ENCODE peak calls at places on chromosome 12, in eight cellular contexts. F, U, G, X, D, C, Y and M are unnamed samples.

GRCh38 chr12:124680863-124681778 is 113.7 kb upstream of the NCOR2 start:
- DNase-seq in U (peak; percentile 63), C (peak; percentile 32), Y (peak; percentile 90), D (peak; percentile 42), F (no peak), G (no peak), X (no peak), M (no peak)

GRCh38 chr12:69919565-69919964 is 94.5 kb downstream of the MYRFL start:
- DNase-seq in X (no peak), D (peak; percentile 21), Y (no peak), F (no peak), U (no peak), G (no peak), C (no peak), M (no peak)

GRCh38 chr12:23133471-23133870 is 508.5 kb downstream of the ETNK1 start:
- DNase-seq in C (no peak), G (no peak), D (no peak), Y (no peak), X (no peak), F (no peak), U (no peak), M (no peak)

GRCh38 chr12:24057920-24058476 is 108.5 kb upstream of the SOX5 start:
- DNase-seq in F (no peak), X (no peak), U (no peak), Y (no peak), G (no peak), C (no peak), D (no peak), M (no peak)

GRCh38 chr12:41264281-41264680 is 76.2 kb downstream of the PDZRN4 start:
- DNase-seq in C (peak; percentile 16), U (no peak), D (no peak), Y (no peak), X (no peak), F (no peak), G (no peak), M (no peak)

GRCh38 chr12:127556487-127556886 is 710.5 kb upstream of the TMEM132C start:
- DNase-seq in D (no peak), C (no peak), G (no peak), F (no peak), U (no peak), Y (no peak), X (no peak), M (no peak)

GRCh38 chr12:90262261-90262660 is 553.6 kb upstream of the ATP2B1 start:
- DNase-seq in D (no peak), F (no peak), C (no peak), X (no peak), U (no peak), G (no peak), Y (no peak), M (no peak)

GRCh38 chr12:104171785-104172563 is 34.0 kb upstream of the NFYB start:
- DNase-seq in D (no peak), U (no peak), C (no peak), X (peak; percentile 29), F (no peak), Y (no peak), G (peak; percentile 42), M (peak; percentile 46)

GRCh38 chr12:65649126-65649525 is 175.2 kb upstream of the HMGA2 start:
- DNase-seq in F (no peak), C (no peak), X (peak; percentile 38), D (peak; percentile 36), Y (no peak), G (no peak), U (no peak), M (no peak)

GRCh38 chr12:9332564-9332963 is 124.4 kb upstream of the PZP start:
- DNase-seq in D (no peak), G (no peak), U (no peak), X (no peak), F (no peak), Y (no peak), C (no peak), M (no peak)

GRCh38 chr12:15788266-15789214 is 648 bp downstream of the EPS8 start:
- DNase-seq in D (peak; percentile 68), C (no peak), F (peak; percentile 49), X (peak; percentile 46), Y (peak; percentile 86), G (no peak), U (peak; percentile 59), M (no peak)

GRCh38 chr12:121145221-121145620 is 12.5 kb downstream of the P2RX7 start:
- DNase-seq in G (no peak), Y (no peak), D (no peak), C (no peak), X (no peak), F (no peak), U (no peak), M (no peak)

GRCh38 chr12:112107728-112108447 is 695 bp downstream of the NAA25 start:
- DNase-seq in U (peak; percentile 41), F (peak; percentile 6), D (peak; percentile 42), Y (no peak), C (peak; percentile 51), X (peak; percentile 33), G (peak; percentile 57), M (no peak)

GRCh38 chr12:13099066-13099909 is 4.2 kb downstream of the GSG1 start:
- DNase-seq in G (no peak), D (no peak), F (no peak), C (peak; percentile 45), Y (no peak), U (no peak), X (no peak), M (no peak)

GRCh38 chr12:13100610-13100881 is 2.9 kb downstream of the GSG1 start:
- DNase-seq in D (no peak), Y (no peak), G (no peak), X (no peak), U (no peak), C (no peak), F (no peak), M (no peak)

GRCh38 chr12:13095266-13095995 is 8.0 kb downstream of the GSG1 start:
- DNase-seq in G (no peak), C (no peak), Y (no peak), F (no peak), D (no peak), X (no peak), U (no peak), M (no peak)

GRCh38 chr12:13099910-13100609 is 3.4 kb downstream of the GSG1 start:
- DNase-seq in Y (no peak), D (no peak), G (no peak), X (no peak), F (no peak), U (no peak), C (no peak), M (no peak)

GRCh38 chr12:13097526-13097925 is 5.9 kb downstream of the GSG1 start:
- DNase-seq in Y (no peak), X (no peak), G (no peak), D (no peak), F (peak; percentile 54), C (no peak), U (no peak), M (no peak)
- H3K27ac ChIP-seq in Y (peak overlapping the region; percentile 85), X (peak overlapping the region; percentile 64), G (peak overlapping the region; percentile 74), D (peak overlapping the region; percentile 74), F (peak overlapping the region; percentile 87), C (no peak overlapping the region), U (no peak overlapping the region), M (peak overlapping the region; percentile 96)

GRCh38 chr12:3882396-3882795 is 9.2 kb upstream of the PARP11 start:
- DNase-seq in D (no peak), Y (no peak), G (no peak), U (no peak), C (no peak), F (no peak), X (no peak), M (no peak)

GRCh38 chr12:3885179-3886094 is 12.2 kb upstream of the PARP11 start:
- DNase-seq in F (peak; percentile 65), U (peak; percentile 70), C (peak; percentile 47), D (peak; percentile 29), X (no peak), Y (no peak), G (no peak), M (no peak)

GRCh38 chr12:3882896-3883564 is 9.8 kb upstream of the PARP11 start:
- DNase-seq in X (no peak), Y (no peak), U (no peak), C (peak; percentile 38), F (peak; percentile 38), D (no peak), G (no peak), M (no peak)

GRCh38 chr12:3881208-3881980 is 8.2 kb upstream of the PARP11 start:
- DNase-seq in Y (no peak), X (no peak), U (peak; percentile 74), G (no peak), D (no peak), C (no peak), F (no peak), M (no peak)

DNA sequence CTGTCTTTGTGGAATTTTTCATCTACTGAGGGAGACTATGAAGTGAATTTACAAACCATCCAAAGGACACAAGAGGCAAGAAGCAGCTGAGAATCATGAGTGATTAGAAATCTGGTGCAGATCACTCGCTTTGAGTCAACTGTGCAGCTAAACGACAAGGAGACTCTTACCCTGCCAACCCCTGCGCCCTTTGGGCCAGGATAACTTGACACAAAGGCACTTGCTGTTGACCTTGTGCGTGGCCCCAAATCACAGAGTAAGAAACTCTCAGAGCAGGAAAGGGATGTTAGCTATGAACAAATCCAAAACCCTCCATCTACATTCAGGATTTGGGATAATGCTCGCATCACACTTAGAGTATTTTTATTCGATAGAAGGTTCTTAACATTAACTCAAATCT is 11.5 kb upstream of the PARP11 start:
- DNase-seq in Y (no peak), U (no peak), X (no peak), G (no peak), C (no peak), D (no peak), F (no peak), M (no peak)
- H3K27ac ChIP-seq in Y (no peak overlapping the region), U (no peak overlapping the region), X (no peak overlapping the region), G (peak overlapping the region; percentile 68), C (no peak overlapping the region), D (no peak overlapping the region), F (no peak overlapping the region), M (peak overlapping the region; percentile 84)

GRCh38 chr12:49552425-49552824 is 13.6 kb downstream of the KCNH3 start:
- DNase-seq in X (no peak), D (no peak), G (no peak), U (no peak), F (no peak), Y (no peak), C (peak; percentile 65), M (no peak)
- H3K27ac ChIP-seq in X (no peak overlapping the region), D (no peak overlapping the region), G (no peak overlapping the region), U (no peak overlapping the region), F (no peak overlapping the region), Y (no peak overlapping the region), C (no peak overlapping the region), M (no peak overlapping the region)

GRCh38 chr12:28987538-28988383 is 161.3 kb upstream of the FAR2 start:
- DNase-seq in X (no peak), U (no peak), G (no peak), Y (no peak), F (no peak), C (no peak), D (no peak), M (no peak)
- H3K27ac ChIP-seq in X (no peak overlapping the region), U (no peak overlapping the region), G (no peak overlapping the region), Y (no peak overlapping the region), F (no peak overlapping the region), C (no peak overlapping the region), D (no peak overlapping the region), M (no peak overlapping the region)

DNA sequence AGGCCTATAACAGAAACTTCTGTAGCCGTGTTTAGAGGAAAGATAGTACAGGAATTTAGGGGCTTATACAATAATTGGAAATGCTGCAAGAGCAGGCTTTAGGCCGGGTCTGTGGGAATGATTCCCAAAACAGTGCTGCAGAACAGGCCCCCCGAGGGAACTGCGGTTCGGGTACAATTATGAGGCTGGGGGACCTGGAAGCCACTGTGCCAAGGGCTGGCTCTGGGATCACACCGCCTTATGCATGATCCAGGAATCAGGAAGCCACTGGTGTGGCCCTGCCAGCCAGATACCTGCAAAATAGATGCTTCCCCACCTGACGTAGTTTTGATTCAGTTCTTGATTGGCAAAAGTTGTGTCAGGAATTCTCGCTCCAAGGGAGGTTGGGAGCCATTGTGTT is 55.4 kb downstream of the CACNA1C start:
- DNase-seq in U (no peak), X (no peak), D (no peak), F (no peak), C (no peak), G (no peak), Y (no peak), M (no peak)
- H3K27ac ChIP-seq in U (no peak overlapping the region), X (no peak overlapping the region), D (no peak overlapping the region), F (no peak overlapping the region), C (no peak overlapping the region), G (peak overlapping the region; percentile 64), Y (no peak overlapping the region), M (no peak overlapping the region)